ENCODE peak calls at places on chromosomes 6 and 20, in six cellular contexts. A is HuH-7.5; J is HL-60; L is HFF-Myc; S is GM13976; F is stimulated activated CD8-positive, alpha-beta memory T cell treated with anti-CD3 and anti-CD28 coated beads, Interleukin-15, amount 100 ng/mL, for 4 hours. Q is an unnamed sample.

GRCh38 chr6:125899726-125900182 is 56.8 kb upstream of the HINT3 start:
- DNase-seq in A (peak), J (no peak), L (no peak), S (no peak), F (no peak), Q (no peak)

GRCh38 chr20:63037669-63038268 is 31.0 kb upstream of the BHLHE23 start:
- DNase-seq in A (no peak), J (no peak), L (no peak), S (no peak), F (no peak), Q (no peak)

GRCh38 chr6:80477591-80478370 is 371.3 kb downstream of the BCKDHB start:
- DNase-seq in A (no peak), J (no peak), L (peak), S (no peak), F (no peak), Q (no peak)

GRCh38 chr20:33790571-33790970 is 20.6 kb upstream of the CHMP4B start:
- DNase-seq in A (no peak), J (no peak), L (no peak), S (no peak), F (no peak), Q (no peak)

GRCh38 chr6:146915671-146916127 is 288.5 kb upstream of the STXBP5 start:
- DNase-seq in A (no peak), J (peak), L (no peak), S (no peak), F (no peak), Q (no peak)

GRCh38 chr20:32535953-32536823 is 48.9 kb downstream of the NOL4L start:
- DNase-seq in A (peak), J (peak), L (no peak), S (peak), F (peak), Q (peak)

GRCh38 chr6:5962794-5963193 is 43.9 kb downstream of the NRN1 start:
- DNase-seq in A (no peak), J (no peak), L (no peak), S (no peak), F (no peak), Q (no peak)

GRCh38 chr20:18657575-18657974 is 69.7 kb downstream of the DTD1 start:
- DNase-seq in A (no peak), J (no peak), L (no peak), S (no peak), F (no peak), Q (no peak)

GRCh38 chr20:24027229-24027628 is 38.6 kb upstream of the GGTLC1 start:
- DNase-seq in A (no peak), J (peak), L (no peak), S (no peak), F (peak), Q (peak)

GRCh38 chr20:61664741-61665320 is 400.9 kb downstream of the TAF4 start:
- DNase-seq in A (no peak), J (no peak), L (no peak), S (no peak), F (no peak), Q (no peak)

GRCh38 chr6:11197175-11197535 is 35.3 kb downstream of the NEDD9 start:
- DNase-seq in A (no peak), J (no peak), L (peak), S (no peak), F (no peak), Q (no peak)

GRCh38 chr6:22041797-22042489 is 254.9 kb downstream of the PRL start:
- DNase-seq in A (no peak), J (no peak), L (no peak), S (no peak), F (no peak), Q (no peak)

GRCh38 chr6:149934249-149935156 is 7.3 kb upstream of the ULBP2 start:
- DNase-seq in A (no peak), J (peak), L (peak), S (peak), F (no peak), Q (peak)

GRCh38 chr6:105374010-105374420 is 28.9 kb downstream of the PREP start:
- DNase-seq in A (peak), J (no peak), L (no peak), S (no peak), F (no peak), Q (no peak)

GRCh38 chr20:50153153-50153499 is 397 bp downstream of the PEDS1 start:
- DNase-seq in A (no peak), J (no peak), L (no peak), S (no peak), F (no peak), Q (no peak)

GRCh38 chr20:539848-540247 is 3.7 kb downstream of the CSNK2A1 start:
- DNase-seq in A (no peak), J (no peak), L (no peak), S (no peak), F (no peak), Q (no peak)

GRCh38 chr6:82118150-82118562 is 129.4 kb downstream of the IBTK start:
- DNase-seq in A (no peak), J (peak), L (no peak), S (no peak), F (no peak), Q (no peak)

GRCh38 chr20:41170386-41171105 is 33.2 kb downstream of the PLCG1 start:
- DNase-seq in A (no peak), J (no peak), L (no peak), S (no peak), F (no peak), Q (no peak)

GRCh38 chr6:126531273-126531672 is 191.4 kb downstream of the CENPW start:
- DNase-seq in A (no peak), J (peak), L (no peak), S (no peak), F (no peak), Q (no peak)

GRCh38 chr20:21609221-21609620 is 95.4 kb upstream of the NKX2-2 start:
- DNase-seq in A (no peak), J (no peak), L (no peak), S (no peak), F (no peak), Q (no peak)

GRCh38 chr6:157370755-157371154 is 10.2 kb upstream of the ZDHHC14 start:
- DNase-seq in A (no peak), J (no peak), L (no peak), S (no peak), F (no peak), Q (no peak)

Q was measured in CD8-positive, alpha-beta T cell.